ENCODE peak calls at places on chromosomes 6 and 20, in nine cellular contexts. One of them, this sample, is unnamed.

GRCh38 chr6:166167258-166167731 is 356 bp downstream of the TBXT start:
- DNase-seq in stimulated activated CD4-positive, alpha-beta T cell treated with anti-CD3 and anti-CD28 coated beads, Interleukin-4, amount 100 ng/mL, for 24 hours: no peak
- DNase-seq in GDM1: no peak
- DNase-seq in heart left ventricle: no peak
- DNase-seq in WERI-Rb-1: peak; percentile 33
- DNase-seq in T47D: no peak
- DNase-seq in hepatic stellate cell: no peak
- DNase-seq in NCI-H510A: peak; percentile 37
- DNase-seq in lower leg skin: no peak
- DNase-seq in this sample: no peak

GRCh38 chr6:5190467-5190866 is 70.3 kb downstream of the LYRM4 start:
- DNase-seq in stimulated activated CD4-positive, alpha-beta T cell treated with anti-CD3 and anti-CD28 coated beads, Interleukin-4, amount 100 ng/mL, for 24 hours: no peak
- DNase-seq in GDM1: no peak
- DNase-seq in heart left ventricle: no peak
- DNase-seq in WERI-Rb-1: no peak
- DNase-seq in T47D: no peak
- DNase-seq in hepatic stellate cell: peak; percentile 84
- DNase-seq in NCI-H510A: no peak
- DNase-seq in lower leg skin: no peak
- DNase-seq in this sample: no peak

GRCh38 chr6:112951829-112952228 is 604.7 kb downstream of the RFPL4B start:
- DNase-seq in stimulated activated CD4-positive, alpha-beta T cell treated with anti-CD3 and anti-CD28 coated beads, Interleukin-4, amount 100 ng/mL, for 24 hours: no peak
- DNase-seq in GDM1: no peak
- DNase-seq in heart left ventricle: no peak
- DNase-seq in WERI-Rb-1: no peak
- DNase-seq in T47D: no peak
- DNase-seq in hepatic stellate cell: no peak
- DNase-seq in NCI-H510A: no peak
- DNase-seq in lower leg skin: no peak
- DNase-seq in this sample: no peak

GRCh38 chr6:156395276-156395675 is 381.9 kb upstream of the ARID1B start:
- DNase-seq in stimulated activated CD4-positive, alpha-beta T cell treated with anti-CD3 and anti-CD28 coated beads, Interleukin-4, amount 100 ng/mL, for 24 hours: peak; percentile 54
- DNase-seq in GDM1: no peak
- DNase-seq in heart left ventricle: no peak
- DNase-seq in WERI-Rb-1: no peak
- DNase-seq in T47D: no peak
- DNase-seq in hepatic stellate cell: no peak
- DNase-seq in NCI-H510A: no peak
- DNase-seq in lower leg skin: no peak
- DNase-seq in this sample: peak; percentile 24

GRCh38 chr20:63150911-63151531 is 64.9 kb downstream of the YTHDF1 start:
- DNase-seq in stimulated activated CD4-positive, alpha-beta T cell treated with anti-CD3 and anti-CD28 coated beads, Interleukin-4, amount 100 ng/mL, for 24 hours: no peak
- DNase-seq in GDM1: no peak
- DNase-seq in heart left ventricle: no peak
- DNase-seq in WERI-Rb-1: no peak
- DNase-seq in T47D: no peak
- DNase-seq in hepatic stellate cell: no peak
- DNase-seq in NCI-H510A: no peak
- DNase-seq in lower leg skin: no peak
- DNase-seq in this sample: no peak

GRCh38 chr20:20092852-20093251 is 40.5 kb downstream of the CFAP61 start:
- DNase-seq in stimulated activated CD4-positive, alpha-beta T cell treated with anti-CD3 and anti-CD28 coated beads, Interleukin-4, amount 100 ng/mL, for 24 hours: no peak
- DNase-seq in GDM1: no peak
- DNase-seq in heart left ventricle: no peak
- DNase-seq in WERI-Rb-1: no peak
- DNase-seq in T47D: no peak
- DNase-seq in hepatic stellate cell: no peak
- DNase-seq in NCI-H510A: no peak
- DNase-seq in lower leg skin: no peak
- DNase-seq in this sample: no peak

GRCh38 chr6:105759015-105759414 is 327.1 kb upstream of the PRDM1 start:
- DNase-seq in stimulated activated CD4-positive, alpha-beta T cell treated with anti-CD3 and anti-CD28 coated beads, Interleukin-4, amount 100 ng/mL, for 24 hours: no peak
- DNase-seq in GDM1: no peak
- DNase-seq in heart left ventricle: no peak
- DNase-seq in WERI-Rb-1: no peak
- DNase-seq in T47D: no peak
- DNase-seq in hepatic stellate cell: no peak
- DNase-seq in NCI-H510A: peak; percentile 25
- DNase-seq in lower leg skin: no peak
- DNase-seq in this sample: no peak

GRCh38 chr6:137297887-137298286 is 78.7 kb upstream of the IFNGR1 start:
- DNase-seq in stimulated activated CD4-positive, alpha-beta T cell treated with anti-CD3 and anti-CD28 coated beads, Interleukin-4, amount 100 ng/mL, for 24 hours: no peak
- DNase-seq in GDM1: peak; percentile 70
- DNase-seq in heart left ventricle: peak; percentile 27
- DNase-seq in WERI-Rb-1: no peak
- DNase-seq in T47D: no peak
- DNase-seq in hepatic stellate cell: no peak
- DNase-seq in NCI-H510A: no peak
- DNase-seq in lower leg skin: no peak
- DNase-seq in this sample: no peak

GRCh38 chr6:68559716-68560115 is 75.4 kb upstream of the ADGRB3 start:
- DNase-seq in stimulated activated CD4-positive, alpha-beta T cell treated with anti-CD3 and anti-CD28 coated beads, Interleukin-4, amount 100 ng/mL, for 24 hours: no peak
- DNase-seq in GDM1: no peak
- DNase-seq in heart left ventricle: no peak
- DNase-seq in WERI-Rb-1: peak; percentile 65
- DNase-seq in T47D: peak; percentile 11
- DNase-seq in hepatic stellate cell: no peak
- DNase-seq in NCI-H510A: no peak
- DNase-seq in lower leg skin: no peak
- DNase-seq in this sample: no peak

GRCh38 chr6:104700371-104701185 is 159.1 kb downstream of the HACE1 start:
- DNase-seq in stimulated activated CD4-positive, alpha-beta T cell treated with anti-CD3 and anti-CD28 coated beads, Interleukin-4, amount 100 ng/mL, for 24 hours: no peak
- DNase-seq in GDM1: no peak
- DNase-seq in heart left ventricle: no peak
- DNase-seq in WERI-Rb-1: no peak
- DNase-seq in T47D: peak; percentile 8
- DNase-seq in hepatic stellate cell: no peak
- DNase-seq in NCI-H510A: no peak
- DNase-seq in lower leg skin: no peak
- DNase-seq in this sample: no peak

GRCh38 chr6:17714879-17715860 is 8.4 kb upstream of the NUP153 start:
- DNase-seq in stimulated activated CD4-positive, alpha-beta T cell treated with anti-CD3 and anti-CD28 coated beads, Interleukin-4, amount 100 ng/mL, for 24 hours: peak; percentile 48
- DNase-seq in GDM1: no peak
- DNase-seq in heart left ventricle: no peak
- DNase-seq in WERI-Rb-1: no peak
- DNase-seq in T47D: no peak
- DNase-seq in hepatic stellate cell: peak; percentile 78
- DNase-seq in NCI-H510A: no peak
- DNase-seq in lower leg skin: no peak
- DNase-seq in this sample: no peak

GRCh38 chr6:39056681-39057080 is 8.1 kb downstream of the GLP1R start:
- DNase-seq in stimulated activated CD4-positive, alpha-beta T cell treated with anti-CD3 and anti-CD28 coated beads, Interleukin-4, amount 100 ng/mL, for 24 hours: no peak
- DNase-seq in GDM1: no peak
- DNase-seq in heart left ventricle: no peak
- DNase-seq in WERI-Rb-1: no peak
- DNase-seq in T47D: no peak
- DNase-seq in hepatic stellate cell: no peak
- DNase-seq in NCI-H510A: no peak
- DNase-seq in lower leg skin: no peak
- DNase-seq in this sample: no peak

GRCh38 chr20:5172903-5173463 is 46.2 kb downstream of the CDS2 start:
- DNase-seq in stimulated activated CD4-positive, alpha-beta T cell treated with anti-CD3 and anti-CD28 coated beads, Interleukin-4, amount 100 ng/mL, for 24 hours: no peak
- DNase-seq in GDM1: no peak
- DNase-seq in heart left ventricle: no peak
- DNase-seq in WERI-Rb-1: no peak
- DNase-seq in T47D: no peak
- DNase-seq in hepatic stellate cell: no peak
- DNase-seq in NCI-H510A: no peak
- DNase-seq in lower leg skin: no peak
- DNase-seq in this sample: no peak

GRCh38 chr6:158818580-158819212 is 472 bp downstream of the EZR start:
- DNase-seq in stimulated activated CD4-positive, alpha-beta T cell treated with anti-CD3 and anti-CD28 coated beads, Interleukin-4, amount 100 ng/mL, for 24 hours: peak; percentile 72
- DNase-seq in GDM1: no peak
- DNase-seq in heart left ventricle: peak; percentile 72
- DNase-seq in WERI-Rb-1: peak; percentile 61
- DNase-seq in T47D: peak; percentile 70
- DNase-seq in hepatic stellate cell: peak; percentile 81
- DNase-seq in NCI-H510A: no peak
- DNase-seq in lower leg skin: peak; percentile 93
- DNase-seq in this sample: peak; percentile 55

GRCh38 chr20:25574411-25574810 is 10.9 kb downstream of the NINL start:
- DNase-seq in stimulated activated CD4-positive, alpha-beta T cell treated with anti-CD3 and anti-CD28 coated beads, Interleukin-4, amount 100 ng/mL, for 24 hours: no peak
- DNase-seq in GDM1: no peak
- DNase-seq in heart left ventricle: no peak
- DNase-seq in WERI-Rb-1: peak; percentile 58
- DNase-seq in T47D: peak; percentile 69
- DNase-seq in hepatic stellate cell: peak; percentile 46
- DNase-seq in NCI-H510A: no peak
- DNase-seq in lower leg skin: no peak
- DNase-seq in this sample: no peak

GRCh38 chr6:132399376-132400074 is 1.8 kb downstream of the MOXD1 start:
- DNase-seq in stimulated activated CD4-positive, alpha-beta T cell treated with anti-CD3 and anti-CD28 coated beads, Interleukin-4, amount 100 ng/mL, for 24 hours: no peak
- DNase-seq in GDM1: no peak
- DNase-seq in heart left ventricle: no peak
- DNase-seq in WERI-Rb-1: no peak
- DNase-seq in T47D: no peak
- DNase-seq in hepatic stellate cell: no peak
- DNase-seq in NCI-H510A: no peak
- DNase-seq in lower leg skin: no peak
- DNase-seq in this sample: no peak

GRCh38 chr20:63325021-63325471 is 32.1 kb downstream of the COL20A1 start:
- DNase-seq in stimulated activated CD4-positive, alpha-beta T cell treated with anti-CD3 and anti-CD28 coated beads, Interleukin-4, amount 100 ng/mL, for 24 hours: no peak
- DNase-seq in GDM1: no peak
- DNase-seq in heart left ventricle: peak; percentile 15
- DNase-seq in WERI-Rb-1: no peak
- DNase-seq in T47D: no peak
- DNase-seq in hepatic stellate cell: no peak
- DNase-seq in NCI-H510A: no peak
- DNase-seq in lower leg skin: peak; percentile 68
- DNase-seq in this sample: no peak

GRCh38 chr6:19297880-19298279 is 539.3 kb upstream of the ID4 start:
- DNase-seq in stimulated activated CD4-positive, alpha-beta T cell treated with anti-CD3 and anti-CD28 coated beads, Interleukin-4, amount 100 ng/mL, for 24 hours: no peak
- DNase-seq in GDM1: no peak
- DNase-seq in heart left ventricle: no peak
- DNase-seq in WERI-Rb-1: peak; percentile 94
- DNase-seq in T47D: no peak
- DNase-seq in hepatic stellate cell: no peak
- DNase-seq in NCI-H510A: peak; percentile 56
- DNase-seq in lower leg skin: no peak
- DNase-seq in this sample: no peak

GRCh38 chr6:24949020-24949569 is 13.3 kb upstream of the RIPOR2 start:
- DNase-seq in stimulated activated CD4-positive, alpha-beta T cell treated with anti-CD3 and anti-CD28 coated beads, Interleukin-4, amount 100 ng/mL, for 24 hours: no peak
- DNase-seq in GDM1: no peak
- DNase-seq in heart left ventricle: no peak
- DNase-seq in WERI-Rb-1: no peak
- DNase-seq in T47D: no peak
- DNase-seq in hepatic stellate cell: no peak
- DNase-seq in NCI-H510A: no peak
- DNase-seq in lower leg skin: no peak
- DNase-seq in this sample: no peak

GRCh38 chr6:116373300-116373699 is 2.6 kb downstream of the DSE start:
- DNase-seq in stimulated activated CD4-positive, alpha-beta T cell treated with anti-CD3 and anti-CD28 coated beads, Interleukin-4, amount 100 ng/mL, for 24 hours: no peak
- DNase-seq in GDM1: no peak
- DNase-seq in heart left ventricle: no peak
- DNase-seq in WERI-Rb-1: no peak
- DNase-seq in T47D: no peak
- DNase-seq in hepatic stellate cell: no peak
- DNase-seq in NCI-H510A: no peak
- DNase-seq in lower leg skin: no peak
- DNase-seq in this sample: no peak

GRCh38 chr6:73694711-73695411 is 1.1 kb upstream of the CD109 start:
- DNase-seq in stimulated activated CD4-positive, alpha-beta T cell treated with anti-CD3 and anti-CD28 coated beads, Interleukin-4, amount 100 ng/mL, for 24 hours: peak; percentile 17
- DNase-seq in GDM1: no peak
- DNase-seq in heart left ventricle: no peak
- DNase-seq in WERI-Rb-1: no peak
- DNase-seq in T47D: no peak
- DNase-seq in hepatic stellate cell: peak; percentile 22
- DNase-seq in NCI-H510A: no peak
- DNase-seq in lower leg skin: no peak
- DNase-seq in this sample: no peak

GRCh38 chr20:504632-505075 is 38.9 kb downstream of the CSNK2A1 start:
- DNase-seq in stimulated activated CD4-positive, alpha-beta T cell treated with anti-CD3 and anti-CD28 coated beads, Interleukin-4, amount 100 ng/mL, for 24 hours: no peak
- DNase-seq in GDM1: no peak
- DNase-seq in heart left ventricle: no peak
- DNase-seq in WERI-Rb-1: no peak
- DNase-seq in T47D: no peak
- DNase-seq in hepatic stellate cell: no peak
- DNase-seq in NCI-H510A: no peak
- DNase-seq in lower leg skin: no peak
- DNase-seq in this sample: no peak

GRCh38 chr6:170100046-170100445 is 190.8 kb downstream of the DLL1 start:
- DNase-seq in stimulated activated CD4-positive, alpha-beta T cell treated with anti-CD3 and anti-CD28 coated beads, Interleukin-4, amount 100 ng/mL, for 24 hours: peak; percentile 2
- DNase-seq in GDM1: no peak
- DNase-seq in heart left ventricle: no peak
- DNase-seq in WERI-Rb-1: no peak
- DNase-seq in T47D: no peak
- DNase-seq in hepatic stellate cell: no peak
- DNase-seq in NCI-H510A: no peak
- DNase-seq in lower leg skin: peak; percentile 36
- DNase-seq in this sample: no peak

GRCh38 chr6:5497896-5498578 is 236.7 kb downstream of the FARS2 start:
- DNase-seq in stimulated activated CD4-positive, alpha-beta T cell treated with anti-CD3 and anti-CD28 coated beads, Interleukin-4, amount 100 ng/mL, for 24 hours: no peak
- DNase-seq in GDM1: no peak
- DNase-seq in heart left ventricle: no peak
- DNase-seq in WERI-Rb-1: no peak
- DNase-seq in T47D: no peak
- DNase-seq in hepatic stellate cell: peak; percentile 48
- DNase-seq in NCI-H510A: no peak
- DNase-seq in lower leg skin: no peak
- DNase-seq in this sample: no peak

GRCh38 chr6:152571089-152571488 is 66.1 kb downstream of the SYNE1 start:
- DNase-seq in stimulated activated CD4-positive, alpha-beta T cell treated with anti-CD3 and anti-CD28 coated beads, Interleukin-4, amount 100 ng/mL, for 24 hours: no peak
- DNase-seq in GDM1: no peak
- DNase-seq in heart left ventricle: no peak
- DNase-seq in WERI-Rb-1: no peak
- DNase-seq in T47D: no peak
- DNase-seq in hepatic stellate cell: no peak
- DNase-seq in NCI-H510A: no peak
- DNase-seq in lower leg skin: no peak
- DNase-seq in this sample: no peak

GRCh38 chr6:139336488-139336887 is 38.0 kb downstream of the CITED2 start:
- DNase-seq in stimulated activated CD4-positive, alpha-beta T cell treated with anti-CD3 and anti-CD28 coated beads, Interleukin-4, amount 100 ng/mL, for 24 hours: no peak
- DNase-seq in GDM1: no peak
- DNase-seq in heart left ventricle: peak; percentile 41
- DNase-seq in WERI-Rb-1: no peak
- DNase-seq in T47D: no peak
- DNase-seq in hepatic stellate cell: no peak
- DNase-seq in NCI-H510A: no peak
- DNase-seq in lower leg skin: no peak
- DNase-seq in this sample: no peak

GRCh38 chr6:131946404-131946991 is 4.7 kb downstream of the CCN2 start:
- DNase-seq in stimulated activated CD4-positive, alpha-beta T cell treated with anti-CD3 and anti-CD28 coated beads, Interleukin-4, amount 100 ng/mL, for 24 hours: no peak
- DNase-seq in GDM1: no peak
- DNase-seq in heart left ventricle: no peak
- DNase-seq in WERI-Rb-1: no peak
- DNase-seq in T47D: no peak
- DNase-seq in hepatic stellate cell: no peak
- DNase-seq in NCI-H510A: no peak
- DNase-seq in lower leg skin: no peak
- DNase-seq in this sample: no peak

GRCh38 chr6:35967059-35967769 is 46.3 kb upstream of the SRPK1 start:
- DNase-seq in stimulated activated CD4-positive, alpha-beta T cell treated with anti-CD3 and anti-CD28 coated beads, Interleukin-4, amount 100 ng/mL, for 24 hours: no peak
- DNase-seq in GDM1: no peak
- DNase-seq in heart left ventricle: no peak
- DNase-seq in WERI-Rb-1: no peak
- DNase-seq in T47D: no peak
- DNase-seq in hepatic stellate cell: no peak
- DNase-seq in NCI-H510A: no peak
- DNase-seq in lower leg skin: no peak
- DNase-seq in this sample: no peak

GRCh38 chr6:11685411-11686093 is 93.1 kb downstream of the ADTRP start:
- DNase-seq in stimulated activated CD4-positive, alpha-beta T cell treated with anti-CD3 and anti-CD28 coated beads, Interleukin-4, amount 100 ng/mL, for 24 hours: no peak
- DNase-seq in GDM1: no peak
- DNase-seq in heart left ventricle: no peak
- DNase-seq in WERI-Rb-1: no peak
- DNase-seq in T47D: peak; percentile 21
- DNase-seq in hepatic stellate cell: no peak
- DNase-seq in NCI-H510A: no peak
- DNase-seq in lower leg skin: no peak
- DNase-seq in this sample: no peak